ENCODE peak calls at places on chromosomes 1 and 21, in four cellular contexts. One of them, this sample, is unnamed.

GRCh38 chr1:93516164-93516563 is 68.2 kb downstream of the FNBP1L start:
- DNase-seq in lower leg skin: no peak
- DNase-seq in aorta: no peak
- DNase-seq in testis: no peak
- DNase-seq in this sample: no peak

GRCh38 chr1:25523512-25523911 is 19.9 kb upstream of the LDLRAP1 start:
- DNase-seq in lower leg skin: no peak
- DNase-seq in aorta: no peak
- DNase-seq in testis: no peak
- DNase-seq in this sample: no peak

GRCh38 chr1:34362949-34363348 is 186.2 kb downstream of the C1orf94 start:
- DNase-seq in lower leg skin: no peak
- DNase-seq in aorta: no peak
- DNase-seq in testis: no peak
- DNase-seq in this sample: no peak

GRCh38 chr21:38505654-38506523 is 7.6 kb upstream of the ERG start:
- DNase-seq in lower leg skin: peak
- DNase-seq in aorta: no peak
- DNase-seq in testis: peak
- DNase-seq in this sample: no peak

GRCh38 chr1:224759570-224760562 is 143.7 kb downstream of the CNIH3 start:
- DNase-seq in lower leg skin: peak
- DNase-seq in aorta: no peak
- DNase-seq in testis: no peak
- DNase-seq in this sample: no peak

GRCh38 chr21:41369915-41370839 is 8.3 kb downstream of the MX2 start:
- DNase-seq in lower leg skin: no peak
- DNase-seq in aorta: peak
- DNase-seq in testis: no peak
- DNase-seq in this sample: no peak

GRCh38 chr1:193104906-193105820 is at the start of gene GLRX2:
- DNase-seq in lower leg skin: peak
- DNase-seq in aorta: peak
- DNase-seq in testis: peak
- DNase-seq in this sample: peak

GRCh38 chr1:24713176-24713575 is 32.1 kb upstream of the CLIC4 start:
- DNase-seq in lower leg skin: no peak
- DNase-seq in aorta: no peak
- DNase-seq in testis: no peak
- DNase-seq in this sample: no peak

GRCh38 chr1:83905315-83905907 is 93.5 kb downstream of the TTLL7 start:
- DNase-seq in lower leg skin: no peak
- DNase-seq in aorta: no peak
- DNase-seq in testis: no peak
- DNase-seq in this sample: no peak

GRCh38 chr21:28454978-28455600 is 537.6 kb downstream of the LTN1 start:
- DNase-seq in lower leg skin: no peak
- DNase-seq in aorta: no peak
- DNase-seq in testis: no peak
- DNase-seq in this sample: no peak

GRCh38 chr1:51901151-51901550 is 22.6 kb upstream of the NRDC start:
- DNase-seq in lower leg skin: no peak
- DNase-seq in aorta: no peak
- DNase-seq in testis: no peak
- DNase-seq in this sample: no peak

GRCh38 chr1:156748670-156749428 is 2.6 kb downstream of the HDGF start:
- DNase-seq in lower leg skin: no peak
- DNase-seq in aorta: peak
- DNase-seq in testis: peak
- DNase-seq in this sample: peak

GRCh38 chr1:109251277-109252166 is 2.2 kb downstream of the CELSR2 start:
- DNase-seq in lower leg skin: peak
- DNase-seq in aorta: peak
- DNase-seq in testis: no peak
- DNase-seq in this sample: peak

GRCh38 chr1:75618382-75618781 is 7.5 kb upstream of the SLC44A5 start:
- DNase-seq in lower leg skin: no peak
- DNase-seq in aorta: no peak
- DNase-seq in testis: no peak
- DNase-seq in this sample: no peak

GRCh38 chr1:110337704-110338199 is 1.4 kb upstream of the RBM15 start:
- DNase-seq in lower leg skin: peak
- DNase-seq in aorta: peak
- DNase-seq in testis: peak
- DNase-seq in this sample: peak

GRCh38 chr21:44434568-44434925 is 20.8 kb upstream of the LRRC3 start:
- DNase-seq in lower leg skin: no peak
- DNase-seq in aorta: no peak
- DNase-seq in testis: no peak
- DNase-seq in this sample: peak

GRCh38 chr21:38277501-38278111 is 20.8 kb downstream of the KCNJ15 start:
- DNase-seq in lower leg skin: peak
- DNase-seq in aorta: no peak
- DNase-seq in testis: no peak
- DNase-seq in this sample: no peak

GRCh38 chr1:218874313-218874712 is 299.4 kb upstream of the LYPLAL1 start:
- DNase-seq in lower leg skin: no peak
- DNase-seq in aorta: no peak
- DNase-seq in testis: no peak
- DNase-seq in this sample: no peak

GRCh38 chr1:211607752-211608478 is 29.0 kb upstream of the SLC30A1 start:
- DNase-seq in lower leg skin: no peak
- DNase-seq in aorta: no peak
- DNase-seq in testis: no peak
- DNase-seq in this sample: no peak

GRCh38 chr1:156662588-156663055 is 14.6 kb downstream of the NES start:
- DNase-seq in lower leg skin: no peak
- DNase-seq in aorta: no peak
- DNase-seq in testis: no peak
- DNase-seq in this sample: no peak

GRCh38 chr1:180842890-180843289 is 69.8 kb upstream of the KIAA1614 start:
- DNase-seq in lower leg skin: no peak
- DNase-seq in aorta: no peak
- DNase-seq in testis: peak
- DNase-seq in this sample: no peak

GRCh38 chr1:172484252-172484651 is 40.4 kb upstream of the PIGC start:
- DNase-seq in lower leg skin: no peak
- DNase-seq in aorta: no peak
- DNase-seq in testis: no peak
- DNase-seq in this sample: no peak

GRCh38 chr1:28580706-28581530 is 11.1 kb upstream of the RAB42 start:
- DNase-seq in lower leg skin: peak
- DNase-seq in aorta: no peak
- DNase-seq in testis: peak
- DNase-seq in this sample: no peak

GRCh38 chr1:247102381-247102780 is 1.8 kb downstream of the ZNF669 start:
- DNase-seq in lower leg skin: no peak
- DNase-seq in aorta: no peak
- DNase-seq in testis: no peak
- DNase-seq in this sample: no peak

GRCh38 chr1:115069186-115069585 is 20.1 kb downstream of the TSPAN2 start:
- DNase-seq in lower leg skin: no peak
- DNase-seq in aorta: peak
- DNase-seq in testis: no peak
- DNase-seq in this sample: no peak

GRCh38 chr1:103170608-103171007 is 62.3 kb upstream of the COL11A1 start:
- DNase-seq in lower leg skin: no peak
- DNase-seq in aorta: no peak
- DNase-seq in testis: no peak
- DNase-seq in this sample: peak

GRCh38 chr21:21907271-21907670 is 909.1 kb downstream of the NCAM2 start:
- DNase-seq in lower leg skin: no peak
- DNase-seq in aorta: no peak
- DNase-seq in testis: peak
- DNase-seq in this sample: no peak

GRCh38 chr1:98661544-98662353 is at the start of gene SNX7:
- DNase-seq in lower leg skin: peak
- DNase-seq in aorta: peak
- DNase-seq in testis: peak
- DNase-seq in this sample: peak

GRCh38 chr1:115233598-115233997 is 104.5 kb downstream of the NGF start:
- DNase-seq in lower leg skin: no peak
- DNase-seq in aorta: no peak
- DNase-seq in testis: no peak
- DNase-seq in this sample: no peak

DNA sequence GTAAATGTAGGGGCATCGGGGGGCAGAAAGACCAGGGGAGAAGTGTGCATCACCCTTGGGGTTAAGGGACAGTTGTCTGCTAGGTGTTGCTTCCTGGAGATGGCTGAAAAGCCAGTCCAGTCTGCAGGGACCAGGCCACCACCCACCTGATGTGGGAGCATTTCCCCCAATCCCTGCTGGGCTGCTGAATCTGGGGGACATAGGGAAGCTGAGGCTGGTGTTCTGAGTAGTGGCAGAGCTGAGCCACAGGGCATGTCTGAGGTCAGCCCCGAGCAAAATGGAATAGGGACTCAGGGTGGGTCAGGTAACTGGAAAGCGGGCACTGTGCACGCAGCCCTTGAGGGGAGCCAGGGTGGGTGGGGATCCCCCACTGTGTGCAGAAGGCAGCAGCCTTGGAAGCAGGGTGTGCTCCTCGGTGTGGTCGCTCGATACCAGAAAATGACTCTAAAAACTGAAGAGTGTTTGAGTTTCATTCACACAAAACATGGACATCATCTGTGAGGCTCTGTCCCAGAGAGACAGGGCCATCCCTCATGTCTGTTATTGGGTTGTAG is 2.4 kb upstream of the CCNL2 start:
- DNase-seq in lower leg skin: no peak
- DNase-seq in aorta: no peak
- DNase-seq in testis: no peak
- DNase-seq in this sample: no peak
- H3K4me3 ChIP-seq in lower leg skin: no peak
- H3K4me3 ChIP-seq in aorta: no peak
- H3K4me3 ChIP-seq in testis: no peak
- H3K4me3 ChIP-seq in this sample: no peak

DNA sequence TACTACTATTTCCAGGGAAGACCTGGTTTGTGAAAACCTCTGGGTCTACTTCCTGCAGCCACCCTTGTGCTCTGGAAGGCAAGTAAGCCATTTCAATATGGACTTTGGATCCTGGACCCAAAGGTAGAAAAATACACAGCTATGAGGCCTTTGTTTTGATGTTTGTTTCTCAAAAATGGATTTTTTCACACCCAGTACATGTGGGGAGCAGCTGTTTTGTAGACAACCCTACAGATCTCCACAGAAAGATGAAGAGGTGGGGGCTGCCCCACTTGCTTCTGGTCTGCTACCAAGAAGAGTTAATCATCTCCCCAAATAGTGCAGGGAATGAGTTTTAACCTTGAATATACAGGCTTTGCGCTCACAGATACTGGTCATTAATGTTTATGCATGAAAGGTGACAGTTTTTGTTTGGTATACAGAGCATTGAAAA is 29.2 kb downstream of the ZNF281 start:
- DNase-seq in lower leg skin: no peak
- DNase-seq in aorta: no peak
- DNase-seq in testis: no peak
- DNase-seq in this sample: no peak
- H3K4me3 ChIP-seq in lower leg skin: no peak
- H3K4me3 ChIP-seq in aorta: no peak
- H3K4me3 ChIP-seq in testis: no peak
- H3K4me3 ChIP-seq in this sample: no peak

GRCh38 chr1:220896088-220896487 is 16.8 kb downstream of the HLX start:
- DNase-seq in lower leg skin: no peak
- DNase-seq in aorta: no peak
- DNase-seq in testis: no peak
- DNase-seq in this sample: no peak
- H3K4me3 ChIP-seq in lower leg skin: no peak
- H3K4me3 ChIP-seq in aorta: no peak
- H3K4me3 ChIP-seq in testis: no peak
- H3K4me3 ChIP-seq in this sample: no peak

GRCh38 chr1:117146570-117147340 is 25.2 kb upstream of the TRIM45 start:
- DNase-seq in lower leg skin: no peak
- DNase-seq in aorta: no peak
- DNase-seq in testis: no peak
- DNase-seq in this sample: no peak
- H3K4me3 ChIP-seq in lower leg skin: no peak
- H3K4me3 ChIP-seq in aorta: no peak
- H3K4me3 ChIP-seq in testis: no peak
- H3K4me3 ChIP-seq in this sample: no peak